ENCODE peak calls at places on chromosomes 5 and 9, in ten cellular contexts. Y, S, J, L, P, A, V, F, R and Z are unnamed samples.

GRCh38 chr5:112933651-112934365 is 11.8 kb upstream of the REEP5 start:
- DNase-seq in Y (no peak), S (no peak), A (no peak), V (no peak), L (no peak), P (no peak), R (peak), J (no peak), F (no peak), Z (no peak)

GRCh38 chr5:126972062-126972895 is 58.1 kb downstream of the MARCHF3 start:
- DNase-seq in A (no peak), Y (no peak), V (no peak), R (peak), P (no peak), S (no peak), L (peak), F (no peak), J (no peak), Z (no peak)

GRCh38 chr5:105868038-105868775 is 1802.5 kb downstream of the EFNA5 start:
- DNase-seq in Y (no peak), J (no peak), P (no peak), A (no peak), S (no peak), V (no peak), R (peak), F (no peak), L (peak), Z (no peak)

GRCh38 chr5:31232273-31232888 is 38.9 kb downstream of the CDH6 start:
- DNase-seq in F (no peak), L (peak), S (no peak), V (peak), A (no peak), Y (peak), P (peak), R (peak), J (no peak), Z (no peak)

GRCh38 chr5:170267431-170268152 is 30.0 kb downstream of the LCP2 start:
- DNase-seq in A (peak), L (peak), F (peak), Y (peak), P (peak), J (peak), V (peak), S (peak), R (peak), Z (peak)

GRCh38 chr5:81242906-81243436 is 9.8 kb downstream of the CKMT2 start:
- DNase-seq in P (no peak), R (no peak), L (no peak), J (no peak), S (no peak), V (no peak), Y (no peak), A (no peak), F (no peak), Z (no peak)

GRCh38 chr5:172193872-172194271 is at the start of gene EFCAB9:
- DNase-seq in S (no peak), F (no peak), P (no peak), J (no peak), A (no peak), L (no peak), Y (no peak), V (no peak), R (no peak), Z (no peak)

GRCh38 chr9:99189887-99190596 is 31.7 kb downstream of the ALG2 start:
- DNase-seq in R (peak), L (no peak), J (no peak), S (no peak), P (no peak), V (no peak), Y (no peak), A (no peak), F (no peak), Z (no peak)

GRCh38 chr5:115723224-115723623 is 93.2 kb downstream of the CDO1 start:
- DNase-seq in V (no peak), Y (peak), P (no peak), J (no peak), S (no peak), L (no peak), R (no peak), F (no peak), A (no peak), Z (no peak)

GRCh38 chr5:53858700-53859456 is 298.4 kb downstream of the NDUFS4 start:
- DNase-seq in A (no peak), F (no peak), S (no peak), P (no peak), V (no peak), R (no peak), L (no peak), J (no peak), Y (no peak), Z (no peak)

GRCh38 chr5:176469293-176469692 is 21.1 kb downstream of the FAF2 start:
- DNase-seq in J (no peak), A (no peak), S (no peak), V (no peak), L (peak), Y (no peak), R (no peak), F (no peak), P (no peak), Z (no peak)

GRCh38 chr9:133792721-133793470 is 54.7 kb upstream of the SARDH start:
- DNase-seq in Y (peak), S (peak), F (peak), A (peak), J (peak), L (peak), V (peak), P (peak), R (peak), Z (peak)

GRCh38 chr5:109844695-109845094 is 155.0 kb downstream of the MAN2A1 start:
- DNase-seq in V (no peak), L (peak), J (no peak), Y (no peak), S (no peak), P (no peak), F (no peak), R (peak), A (no peak), Z (no peak)

GRCh38 chr5:135492319-135492626 is 40.1 kb upstream of the TIFAB start:
- DNase-seq in R (no peak), F (no peak), S (no peak), P (no peak), Y (no peak), V (no peak), L (no peak), A (peak), J (no peak), Z (no peak)

GRCh38 chr5:158560170-158560569 is 539.5 kb downstream of the EBF1 start:
- DNase-seq in J (peak), A (no peak), F (no peak), P (no peak), Y (no peak), V (no peak), R (no peak), S (no peak), L (no peak), Z (no peak)

GRCh38 chr9:89536145-89536574 is 38.2 kb upstream of the SEMA4D start:
- DNase-seq in L (no peak), S (no peak), R (no peak), V (no peak), P (no peak), J (no peak), A (no peak), Y (no peak), F (no peak), Z (no peak)

GRCh38 chr9:124450241-124450924 is at the start of gene ADGRD2:
- DNase-seq in V (no peak), L (peak), R (peak), A (no peak), P (peak), S (no peak), Y (peak), J (no peak), F (peak), Z (no peak)

GRCh38 chr9:121860213-121860612 is 208.8 kb downstream of the DAB2IP start:
- DNase-seq in J (no peak), V (no peak), S (no peak), L (no peak), P (no peak), Y (no peak), R (no peak), F (peak), A (no peak), Z (no peak)

GRCh38 chr5:149320791-149321330 is 24.4 kb upstream of the GRPEL2 start:
- DNase-seq in F (peak), S (peak), P (no peak), V (peak), R (peak), Y (peak), L (peak), J (peak), A (peak), Z (no peak)

GRCh38 chr5:126452477-126452876 is 29.3 kb downstream of the GRAMD2B start:
- DNase-seq in F (no peak), L (no peak), P (no peak), V (no peak), Y (no peak), A (no peak), S (no peak), R (no peak), J (no peak), Z (no peak)

GRCh38 chr9:128120741-128121465 is 6.6 kb downstream of the PTGES2 start:
- DNase-seq in S (peak), L (no peak), A (no peak), V (no peak), R (no peak), P (no peak), Y (no peak), J (peak), F (peak), Z (peak)

GRCh38 chr5:128083811-128084227 is 253 bp downstream of the SLC12A2 start:
- DNase-seq in F (no peak), S (no peak), L (peak), R (peak), V (no peak), J (no peak), P (no peak), A (no peak), Y (no peak), Z (no peak)

GRCh38 chr5:162672030-162672429 is 604.5 kb downstream of the GABRG2 start:
- DNase-seq in J (no peak), S (no peak), P (no peak), V (no peak), A (no peak), L (no peak), R (no peak), F (no peak), Y (no peak), Z (no peak)

GRCh38 chr9:123355761-123356520 is at the start of gene CRB2:
- DNase-seq in J (no peak), L (no peak), S (no peak), A (no peak), P (peak), V (no peak), R (no peak), Y (no peak), F (no peak), Z (no peak)

GRCh38 chr9:112546149-112547012 is 59.8 kb downstream of the KIAA1958 start:
- DNase-seq in A (no peak), Y (no peak), P (no peak), S (no peak), J (no peak), V (no peak), F (no peak), L (no peak), R (no peak), Z (no peak)

GRCh38 chr5:138706655-138707480 is 46.4 kb upstream of the CTNNA1 start:
- DNase-seq in S (no peak), P (no peak), J (no peak), L (peak), A (no peak), R (peak), F (no peak), Y (peak), V (no peak), Z (no peak)

GRCh38 chr5:16489322-16489791 is 23.8 kb upstream of the ZNF622 start:
- DNase-seq in A (no peak), F (no peak), V (no peak), R (peak), S (no peak), J (no peak), Y (peak), P (no peak), L (peak), Z (no peak)

GRCh38 chr5:132253008-132253441 is 4.5 kb upstream of the PDLIM4 start:
- DNase-seq in S (no peak), P (no peak), R (no peak), F (no peak), L (no peak), A (no peak), J (no peak), Y (no peak), V (no peak), Z (peak)

GRCh38 chr5:96455789-96456188 is 22.7 kb upstream of the PCSK1 start:
- DNase-seq in V (no peak), Y (no peak), R (no peak), J (no peak), S (no peak), A (no peak), P (no peak), F (no peak), L (no peak), Z (no peak)

GRCh38 chr5:169149317-169149716 is 151.6 kb downstream of the SLIT3 start:
- DNase-seq in S (no peak), R (no peak), Y (no peak), P (no peak), L (no peak), V (no peak), A (no peak), J (no peak), F (no peak), Z (no peak)

GRCh38 chr5:110441035-110441434 is 285.4 kb downstream of the TMEM232 start:
- DNase-seq in V (no peak), J (no peak), P (peak), S (no peak), Y (peak), R (peak), A (no peak), F (no peak), L (peak), Z (no peak)

GRCh38 chr9:127541176-127541575 is 70.9 kb upstream of the STXBP1 start:
- DNase-seq in V (no peak), F (no peak), S (no peak), R (no peak), L (no peak), A (no peak), J (no peak), P (no peak), Y (no peak), Z (no peak)

GRCh38 chr5:151572657-151573368 is 18.3 kb downstream of the FAT2 start:
- DNase-seq in S (no peak), L (no peak), F (no peak), J (no peak), A (no peak), V (no peak), Y (no peak), P (no peak), R (no peak), Z (no peak)

GRCh38 chr5:1445313-1445894 is at the start of gene SLC6A3:
- DNase-seq in A (no peak), S (no peak), P (peak), V (no peak), R (no peak), J (no peak), F (peak), L (peak), Y (peak), Z (no peak)

GRCh38 chr9:120439147-120439546 is 140.8 kb downstream of the CDK5RAP2 start:
- DNase-seq in V (peak), P (peak), A (no peak), J (no peak), L (peak), R (peak), S (no peak), Y (no peak), F (no peak), Z (no peak)

GRCh38 chr5:82325155-82325554 is 47.0 kb upstream of the RPS23 start:
- DNase-seq in J (no peak), S (no peak), V (no peak), A (no peak), F (no peak), L (no peak), R (no peak), Y (no peak), P (no peak), Z (no peak)

GRCh38 chr5:36570696-36571095 is 35.7 kb upstream of the SLC1A3 start:
- DNase-seq in V (no peak), J (no peak), L (peak), A (no peak), R (no peak), S (no peak), P (no peak), Y (no peak), F (no peak), Z (no peak)

GRCh38 chr9:91758491-91758981 is 191.5 kb downstream of the ROR2 start:
- DNase-seq in L (peak), R (peak), P (peak), S (no peak), J (no peak), V (peak), F (no peak), A (no peak), Y (peak), Z (no peak)
- TF ChIP-seq CTCF in L (peak), R (peak), P (peak), S (no peak), J (peak), V (peak), F (peak), A (peak), Y (peak), Z (peak)

GRCh38 chr9:15422355-15423327 is at the start of gene SNAPC3:
- DNase-seq in A (peak), P (peak), Y (peak), R (peak), L (peak), V (peak), F (peak), S (peak), J (peak), Z (peak)
- TF ChIP-seq CTCF in A (no peak), P (no peak), Y (no peak), R (no peak), L (no peak), V (no peak), F (peak), S (no peak), J (no peak), Z (no peak)

GRCh38 chr9:108813951-108814601 is 41.7 kb downstream of the ACTL7B start:
- DNase-seq in L (peak), P (no peak), R (peak), Y (no peak), F (no peak), S (no peak), J (no peak), A (no peak), V (peak), Z (no peak)
- TF ChIP-seq CTCF in L (peak), P (no peak), R (peak), Y (no peak), F (no peak), S (no peak), J (peak), A (no peak), V (peak), Z (peak)

GRCh38 chr9:73180373-73180772 is 28.7 kb downstream of the ANXA1 start:
- DNase-seq in P (no peak), V (no peak), R (peak), Y (no peak), L (peak), S (no peak), A (no peak), F (no peak), J (no peak), Z (no peak)

GRCh38 chr9:73179594-73179993 is 27.9 kb downstream of the ANXA1 start:
- DNase-seq in V (no peak), F (no peak), A (no peak), J (no peak), S (no peak), P (no peak), Y (no peak), L (no peak), R (no peak), Z (no peak)

GRCh38 chr9:73183917-73184861 is 32.5 kb downstream of the ANXA1 start:
- DNase-seq in J (no peak), S (no peak), V (no peak), R (peak), F (no peak), Y (no peak), L (peak), A (no peak), P (no peak), Z (no peak)
- TF ChIP-seq CTCF in J (peak), S (no peak), V (peak), R (peak), F (peak), Y (peak), L (peak), A (peak), P (peak), Z (peak)

GRCh38 chr5:2851895-2852294 is 100.4 kb upstream of the IRX2 start:
- DNase-seq in V (no peak), Y (no peak), F (no peak), L (no peak), S (no peak), R (no peak), P (no peak), J (no peak), A (no peak), Z (no peak)

GRCh38 chr5:2847608-2848007 is 96.1 kb upstream of the IRX2 start:
- DNase-seq in F (no peak), P (no peak), V (no peak), J (no peak), Y (no peak), A (no peak), L (no peak), S (no peak), R (no peak), Z (no peak)

GRCh38 chr5:2852446-2852845 is 101.0 kb upstream of the IRX2 start:
- DNase-seq in S (no peak), A (no peak), L (no peak), P (no peak), J (no peak), Y (no peak), F (no peak), V (no peak), R (no peak), Z (no peak)

GRCh38 chr5:2849429-2849828 is 98.0 kb upstream of the IRX2 start:
- DNase-seq in R (no peak), A (no peak), P (no peak), V (no peak), Y (no peak), J (no peak), F (no peak), S (no peak), L (no peak), Z (no peak)

GRCh38 chr5:2848634-2849033 is 97.2 kb upstream of the IRX2 start:
- DNase-seq in S (no peak), J (no peak), A (no peak), Y (no peak), F (no peak), R (no peak), V (no peak), L (no peak), P (no peak), Z (no peak)
- TF ChIP-seq CTCF in S (no peak), J (peak), A (no peak), Y (no peak), F (no peak), R (no peak), V (no peak), L (no peak), P (no peak), Z (no peak)

GRCh38 chr5:10030219-10030831 is 219.4 kb downstream of the ATPSCKMT start:
- DNase-seq in S (no peak), J (no peak), R (peak), F (no peak), A (peak), V (no peak), P (peak), Y (no peak), L (peak), Z (no peak)
- TF ChIP-seq CTCF in S (no peak), J (no peak), R (peak), F (no peak), A (no peak), V (no peak), P (no peak), Y (no peak), L (peak), Z (no peak)

GRCh38 chr5:12704955-12705354 is 800.7 kb upstream of the CTNND2 start:
- DNase-seq in A (no peak), F (no peak), P (no peak), S (no peak), Y (no peak), L (no peak), V (no peak), J (no peak), R (no peak), Z (no peak)
- TF ChIP-seq CTCF in A (no peak), F (no peak), P (no peak), S (no peak), Y (no peak), L (no peak), V (no peak), J (no peak), R (no peak), Z (no peak)